ENCODE peak calls at places on chromosomes 3 and 15, in nine cellular contexts. S, P, E, J, I, Y, C, K and F are unnamed samples.
A peak's percentile ranks its signal among the peaks of the same experiment; 100 is the strongest.

GRCh38 chr15:28147827-28148226 is 48.7 kb upstream of the OCA2 start:
- DNase-seq in S (no peak), K (no peak), P (no peak), I (no peak), C (no peak), E (no peak), J (no peak), Y (no peak), F (no peak)

GRCh38 chr3:112477891-112478290 is 21.4 kb downstream of the BTLA start:
- DNase-seq in Y (no peak), I (no peak), J (no peak), S (no peak), C (no peak), E (no peak), K (no peak), P (no peak), F (no peak)

GRCh38 chr3:126573492-126574117 is 14.9 kb upstream of the C3orf22 start:
- DNase-seq in Y (no peak), K (no peak), J (peak; percentile 50), P (no peak), C (no peak), E (no peak), I (no peak), S (no peak), F (peak; percentile 18)

GRCh38 chr3:12799525-12800440 is 3.3 kb downstream of the CAND2 start:
- DNase-seq in P (no peak), Y (no peak), C (no peak), S (no peak), J (no peak), K (no peak), I (no peak), E (no peak), F (no peak)

GRCh38 chr15:72473670-72474465 is at the start of gene ARIH1:
- DNase-seq in E (peak; percentile 96), Y (peak; percentile 96), S (peak; percentile 87), P (peak; percentile 96), C (peak; percentile 76), I (peak; percentile 99), K (peak; percentile 90), J (peak; percentile 98), F (peak; percentile 92)

GRCh38 chr15:31975446-31976229 is 54.7 kb upstream of the CHRNA7 start:
- DNase-seq in P (peak; percentile 38), I (no peak), K (no peak), Y (no peak), J (no peak), S (no peak), E (no peak), C (no peak), F (no peak)

GRCh38 chr15:75648156-75649000 is 666 bp downstream of the SNX33 start:
- DNase-seq in J (peak; percentile 48), Y (no peak), C (no peak), K (no peak), P (peak; percentile 61), E (no peak), I (peak; percentile 82), S (no peak), F (no peak)

GRCh38 chr15:33031324-33031736 is 163.2 kb downstream of the FMN1 start:
- DNase-seq in K (peak; percentile 85), Y (no peak), P (peak; percentile 1), I (no peak), S (no peak), E (no peak), J (no peak), C (no peak), F (peak; percentile 42)

GRCh38 chr15:85008474-85009260 is 27.0 kb downstream of the PDE8A start:
- DNase-seq in S (no peak), Y (no peak), P (no peak), C (no peak), J (no peak), K (no peak), E (no peak), I (no peak), F (no peak)

GRCh38 chr3:126655887-126656286 is 963 bp upstream of the TXNRD3 start:
- DNase-seq in C (no peak), S (no peak), K (no peak), J (no peak), Y (no peak), P (no peak), E (no peak), I (peak; percentile 39), F (no peak)

GRCh38 chr3:16810593-16811367 is 74.0 kb upstream of the PLCL2 start:
- DNase-seq in Y (no peak), S (no peak), K (no peak), P (no peak), I (no peak), E (no peak), J (peak; percentile 33), C (no peak), F (no peak)

GRCh38 chr15:36943496-36944361 is 156.6 kb downstream of the MEIS2 start:
- DNase-seq in K (no peak), P (no peak), S (no peak), J (no peak), Y (no peak), E (no peak), I (no peak), C (no peak), F (no peak)

GRCh38 chr15:65460948-65461347 is 38.2 kb upstream of the IGDCC4 start:
- DNase-seq in Y (peak; percentile 66), S (no peak), C (no peak), P (peak; percentile 65), E (no peak), I (no peak), K (no peak), J (no peak), F (peak; percentile 14)